ENCODE peak calls at places on chromosome 1, in eight cellular contexts. D is cardiac fibroblast; Y is stimulated activated CD8-positive, alpha-beta memory T cell treated with anti-CD3 and anti-CD28 coated beads, Interleukin-7, amount 100 ng/mL, for 4 hours; H is HT-29; X is NCI-H774; Q is HEK293T; T is activated CD8-positive, alpha-beta memory T cell treated with anti-CD3 and anti-CD28 coated beads for 1 hour; S is NB4. I is an unnamed sample.

GRCh38 chr1:206560021-206560716 is 52.1 kb downstream of the EIF2D start:
- DNase-seq in Q (no peak), Y (no peak), X (no peak), H (peak), S (no peak), T (no peak), D (peak), I (no peak)

GRCh38 chr1:240306673-240307072 is 215.0 kb downstream of the FMN2 start:
- DNase-seq in S (no peak), X (no peak), Y (no peak), Q (no peak), H (no peak), D (no peak), T (no peak), I (no peak)

GRCh38 chr1:195709821-195710220 is 898.4 kb downstream of the KCNT2 start:
- DNase-seq in S (peak), H (no peak), T (no peak), D (no peak), Q (no peak), Y (no peak), X (no peak), I (no peak)

GRCh38 chr1:24442764-24443163 is 27.2 kb downstream of the NIPAL3 start:
- DNase-seq in Q (no peak), H (no peak), X (no peak), Y (no peak), T (no peak), D (peak), S (no peak), I (peak)

GRCh38 chr1:111370871-111371270 is 56.7 kb downstream of the OVGP1 start:
- DNase-seq in D (no peak), H (no peak), Y (no peak), Q (no peak), T (no peak), S (no peak), X (no peak), I (no peak)

GRCh38 chr1:94924967-94925366 is 1.9 kb downstream of the CNN3 start:
- DNase-seq in S (no peak), T (no peak), H (no peak), X (no peak), Q (no peak), Y (no peak), D (peak), I (peak)

GRCh38 chr1:152042030-152042429 is 5.2 kb upstream of the S100A11 start:
- DNase-seq in Y (no peak), T (no peak), X (no peak), D (no peak), H (no peak), S (no peak), Q (no peak), I (no peak)

GRCh38 chr1:196380311-196380710 is 227.9 kb downstream of the KCNT2 start:
- DNase-seq in H (peak), Q (no peak), T (no peak), S (no peak), X (peak), D (peak), Y (no peak), I (no peak)

GRCh38 chr1:31102501-31102950 is 37.0 kb upstream of the PUM1 start:
- DNase-seq in D (peak), Y (no peak), T (no peak), S (peak), Q (peak), X (no peak), H (no peak), I (no peak)

GRCh38 chr1:54287176-54287650 is 87.2 kb downstream of the MRPL37 start:
- DNase-seq in X (no peak), S (peak), D (peak), Q (peak), H (peak), T (peak), Y (peak), I (peak)

GRCh38 chr1:232386294-232386693 is 243.6 kb downstream of the SIPA1L2 start:
- DNase-seq in D (no peak), T (no peak), Y (no peak), S (no peak), X (no peak), Q (no peak), H (no peak), I (no peak)

GRCh38 chr1:109482796-109483638 is 688 bp upstream of the ATXN7L2 start:
- DNase-seq in Q (peak), X (no peak), D (no peak), H (no peak), T (no peak), S (no peak), Y (peak), I (peak)

GRCh38 chr1:23169727-23170335 is 1.2 kb upstream of the LUZP1 start:
- DNase-seq in H (peak), S (peak), T (no peak), Y (no peak), Q (peak), D (peak), X (no peak), I (peak)

GRCh38 chr1:174769961-174770549 is 229.7 kb upstream of the CACYBP start:
- DNase-seq in Q (peak), Y (no peak), X (peak), D (peak), S (peak), T (no peak), H (peak), I (no peak)

GRCh38 chr1:92354259-92354658 is 55.4 kb downstream of the RPAP2 start:
- DNase-seq in S (no peak), T (no peak), Q (no peak), X (no peak), Y (no peak), D (no peak), H (no peak), I (no peak)

GRCh38 chr1:224769987-224770693 is 154.0 kb downstream of the CNIH3 start:
- DNase-seq in H (no peak), Y (no peak), X (no peak), Q (no peak), T (no peak), D (peak), S (no peak), I (no peak)

GRCh38 chr1:59096501-59096900 is 200.4 kb upstream of the FGGY start:
- DNase-seq in T (no peak), H (no peak), S (no peak), X (no peak), Y (no peak), Q (no peak), D (no peak), I (no peak)

GRCh38 chr1:70504821-70505193 is 93.7 kb downstream of the CTH start:
- DNase-seq in D (peak), Y (no peak), Q (no peak), H (no peak), S (no peak), T (no peak), X (no peak), I (no peak)

GRCh38 chr1:147719029-147719703 is 41.2 kb downstream of the GJA5 start:
- DNase-seq in D (no peak), S (peak), H (no peak), X (no peak), Y (no peak), Q (no peak), T (no peak), I (no peak)